ENCODE peak calls at places on chromosomes 16 and 17, in seven cellular contexts. One of them, this sample, is unnamed.

GRCh38 chr16:47695746-47696145 is 234.6 kb downstream of the PHKB start:
- DNase-seq in ovary: no peak
- DNase-seq in body of pancreas: no peak
- DNase-seq in A549: no peak
- DNase-seq in HCT116: no peak
- DNase-seq in IMR-90: no peak
- DNase-seq in H1: no peak
- DNase-seq in this sample: no peak

GRCh38 chr17:74089869-74090464 is 113.5 kb upstream of the RPL38 start:
- DNase-seq in ovary: no peak
- DNase-seq in body of pancreas: no peak
- DNase-seq in A549: peak; percentile 52
- DNase-seq in HCT116: peak; percentile 66
- DNase-seq in IMR-90: no peak
- DNase-seq in H1: peak; percentile 93
- DNase-seq in this sample: no peak

GRCh38 chr16:81526199-81526598 is 81.6 kb downstream of the CMIP start:
- DNase-seq in ovary: no peak
- DNase-seq in body of pancreas: no peak
- DNase-seq in A549: no peak
- DNase-seq in HCT116: no peak
- DNase-seq in IMR-90: peak; percentile 20
- DNase-seq in H1: no peak
- DNase-seq in this sample: no peak

GRCh38 chr17:4008082-4008435 is 43.8 kb upstream of the ATP2A3 start:
- DNase-seq in ovary: no peak
- DNase-seq in body of pancreas: no peak
- DNase-seq in A549: no peak
- DNase-seq in HCT116: no peak
- DNase-seq in IMR-90: peak; percentile 36
- DNase-seq in H1: no peak
- DNase-seq in this sample: no peak

GRCh38 chr17:31092475-31093064 is 2.2 kb upstream of the NF1 start:
- DNase-seq in ovary: no peak
- DNase-seq in body of pancreas: no peak
- DNase-seq in A549: no peak
- DNase-seq in HCT116: no peak
- DNase-seq in IMR-90: peak; percentile 23
- DNase-seq in H1: no peak
- DNase-seq in this sample: no peak

GRCh38 chr17:81387235-81388060 is 7.8 kb upstream of the BAHCC1 start:
- DNase-seq in ovary: peak; percentile 75
- DNase-seq in body of pancreas: peak; percentile 63
- DNase-seq in A549: peak; percentile 61
- DNase-seq in HCT116: no peak
- DNase-seq in IMR-90: peak; percentile 57
- DNase-seq in H1: no peak
- DNase-seq in this sample: no peak

GRCh38 chr17:44082206-44082605 is 11.7 kb downstream of the G6PC3 start:
- DNase-seq in ovary: no peak
- DNase-seq in body of pancreas: no peak
- DNase-seq in A549: no peak
- DNase-seq in HCT116: no peak
- DNase-seq in IMR-90: no peak
- DNase-seq in H1: no peak
- DNase-seq in this sample: no peak

GRCh38 chr16:12320298-12320706 is 343.8 kb downstream of the SNX29 start:
- DNase-seq in ovary: no peak
- DNase-seq in body of pancreas: no peak
- DNase-seq in A549: no peak
- DNase-seq in HCT116: no peak
- DNase-seq in IMR-90: peak; percentile 93
- DNase-seq in H1: no peak
- DNase-seq in this sample: no peak

GRCh38 chr17:33090806-33091205 is 99.2 kb downstream of the SPACA3 start:
- DNase-seq in ovary: no peak
- DNase-seq in body of pancreas: no peak
- DNase-seq in A549: no peak
- DNase-seq in HCT116: no peak
- DNase-seq in IMR-90: no peak
- DNase-seq in H1: no peak
- DNase-seq in this sample: no peak

GRCh38 chr17:47879776-47880452 is 16.1 kb upstream of the SP2 start:
- DNase-seq in ovary: no peak
- DNase-seq in body of pancreas: no peak
- DNase-seq in A549: no peak
- DNase-seq in HCT116: no peak
- DNase-seq in IMR-90: no peak
- DNase-seq in H1: no peak
- DNase-seq in this sample: no peak

GRCh38 chr17:17666111-17666714 is 15.0 kb upstream of the RAI1 start:
- DNase-seq in ovary: no peak
- DNase-seq in body of pancreas: no peak
- DNase-seq in A549: no peak
- DNase-seq in HCT116: no peak
- DNase-seq in IMR-90: peak; percentile 82
- DNase-seq in H1: no peak
- DNase-seq in this sample: no peak

GRCh38 chr16:51399908-51400670 is 249.0 kb upstream of the SALL1 start:
- DNase-seq in ovary: no peak
- DNase-seq in body of pancreas: no peak
- DNase-seq in A549: no peak
- DNase-seq in HCT116: no peak
- DNase-seq in IMR-90: no peak
- DNase-seq in H1: no peak
- DNase-seq in this sample: no peak

GRCh38 chr17:35799942-35800341 is 4.5 kb upstream of the MMP28 start:
- DNase-seq in ovary: no peak
- DNase-seq in body of pancreas: peak; percentile 85
- DNase-seq in A549: peak; percentile 46
- DNase-seq in HCT116: no peak
- DNase-seq in IMR-90: no peak
- DNase-seq in H1: no peak
- DNase-seq in this sample: no peak

GRCh38 chr17:31318298-31319190 is 2.9 kb downstream of the EVI2A start:
- DNase-seq in ovary: peak; percentile 65
- DNase-seq in body of pancreas: peak; percentile 34
- DNase-seq in A549: no peak
- DNase-seq in HCT116: no peak
- DNase-seq in IMR-90: peak; percentile 85
- DNase-seq in H1: no peak
- DNase-seq in this sample: peak; percentile 62

GRCh38 chr17:79919862-79920720 is 80.9 kb upstream of the CBX4 start:
- DNase-seq in ovary: no peak
- DNase-seq in body of pancreas: no peak
- DNase-seq in A549: no peak
- DNase-seq in HCT116: no peak
- DNase-seq in IMR-90: no peak
- DNase-seq in H1: no peak
- DNase-seq in this sample: no peak

GRCh38 chr17:73901661-73902415 is 257.6 kb upstream of the SDK2 start:
- DNase-seq in ovary: no peak
- DNase-seq in body of pancreas: peak; percentile 34
- DNase-seq in A549: no peak
- DNase-seq in HCT116: no peak
- DNase-seq in IMR-90: no peak
- DNase-seq in H1: peak; percentile 65
- DNase-seq in this sample: no peak

GRCh38 chr17:60047590-60047989 is 31.1 kb downstream of the HEATR6 start:
- DNase-seq in ovary: no peak
- DNase-seq in body of pancreas: no peak
- DNase-seq in A549: no peak
- DNase-seq in HCT116: no peak
- DNase-seq in IMR-90: no peak
- DNase-seq in H1: no peak
- DNase-seq in this sample: no peak

GRCh38 chr16:62036101-62036806 is at the start of gene CDH8:
- DNase-seq in ovary: peak; percentile 19
- DNase-seq in body of pancreas: no peak
- DNase-seq in A549: no peak
- DNase-seq in HCT116: no peak
- DNase-seq in IMR-90: no peak
- DNase-seq in H1: peak; percentile 82
- DNase-seq in this sample: peak; percentile 80

GRCh38 chr16:89779917-89780316 is 36.5 kb downstream of the FANCA start:
- DNase-seq in ovary: no peak
- DNase-seq in body of pancreas: no peak
- DNase-seq in A549: no peak
- DNase-seq in HCT116: no peak
- DNase-seq in IMR-90: no peak
- DNase-seq in H1: no peak
- DNase-seq in this sample: no peak

GRCh38 chr17:66755101-66755943 is 79.6 kb upstream of the CACNG5 start:
- DNase-seq in ovary: no peak
- DNase-seq in body of pancreas: no peak
- DNase-seq in A549: no peak
- DNase-seq in HCT116: peak; percentile 6
- DNase-seq in IMR-90: no peak
- DNase-seq in H1: no peak
- DNase-seq in this sample: peak; percentile 66

GRCh38 chr16:1532081-1532760 is 1.2 kb upstream of the TMEM204 start:
- DNase-seq in ovary: peak; percentile 57
- DNase-seq in body of pancreas: peak; percentile 59
- DNase-seq in A549: no peak
- DNase-seq in HCT116: no peak
- DNase-seq in IMR-90: no peak
- DNase-seq in H1: no peak
- DNase-seq in this sample: peak; percentile 93

DNA sequence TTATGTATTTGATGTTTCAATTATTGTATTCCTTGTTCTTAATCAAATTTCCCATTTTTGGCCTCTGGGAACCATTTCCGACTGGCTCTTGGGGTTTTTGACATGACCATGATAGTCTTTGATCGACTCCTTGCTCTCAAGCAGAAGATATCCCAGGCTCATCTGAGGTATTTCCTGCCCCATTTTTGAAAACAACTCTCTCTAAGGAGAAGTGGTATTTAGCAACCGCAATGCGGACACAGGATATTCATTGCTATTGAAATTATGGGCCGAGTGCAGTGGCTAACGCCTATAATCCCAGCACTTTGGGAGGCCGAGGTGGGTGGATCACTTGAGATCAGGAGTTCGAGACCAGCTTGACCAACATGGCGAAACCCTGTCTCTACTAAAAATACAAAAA is 5.5 kb downstream of the TANGO6 start:
- DNase-seq in ovary: no peak
- DNase-seq in body of pancreas: no peak
- DNase-seq in A549: no peak
- DNase-seq in HCT116: no peak
- DNase-seq in IMR-90: no peak
- DNase-seq in H1: no peak
- DNase-seq in this sample: no peak
- TF ChIP-seq POLR2A in ovary: no peak
- TF ChIP-seq POLR2A in body of pancreas: no peak
- TF ChIP-seq POLR2A in A549: no peak
- TF ChIP-seq POLR2A in HCT116: no peak
- TF ChIP-seq POLR2A in IMR-90: no peak
- TF ChIP-seq POLR2A in H1: no peak
- TF ChIP-seq POLR2A in this sample: no peak

DNA sequence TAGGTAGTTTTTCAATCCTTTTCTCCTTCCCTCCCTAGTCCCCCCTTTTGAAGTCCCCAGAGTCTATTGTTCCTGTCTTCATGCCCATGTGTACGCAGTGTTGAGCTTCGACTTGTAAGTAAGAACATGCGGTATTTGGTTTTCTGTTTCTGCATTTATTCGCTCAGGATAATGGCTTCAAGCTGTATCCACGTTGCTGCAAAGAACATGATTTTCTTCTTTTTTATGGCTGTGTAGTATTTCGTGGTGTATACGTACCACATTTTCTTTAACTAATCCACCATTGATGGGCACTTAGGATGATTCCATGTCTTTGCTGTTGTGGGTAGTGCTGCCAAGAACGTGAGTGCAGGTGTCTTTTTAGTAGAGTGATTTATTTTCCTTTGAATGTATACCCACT is 651.2 kb downstream of the WWOX start:
- DNase-seq in ovary: no peak
- DNase-seq in body of pancreas: no peak
- DNase-seq in A549: no peak
- DNase-seq in HCT116: no peak
- DNase-seq in IMR-90: no peak
- DNase-seq in H1: no peak
- DNase-seq in this sample: no peak
- H3K4me3 ChIP-seq in ovary: no peak overlapping the region
- H3K4me3 ChIP-seq in body of pancreas: no peak overlapping the region
- H3K4me3 ChIP-seq in A549: no peak overlapping the region
- H3K4me3 ChIP-seq in HCT116: no peak overlapping the region
- H3K4me3 ChIP-seq in IMR-90: no peak overlapping the region
- H3K4me3 ChIP-seq in H1: no peak overlapping the region
- H3K4me3 ChIP-seq in this sample: no peak overlapping the region

DNA sequence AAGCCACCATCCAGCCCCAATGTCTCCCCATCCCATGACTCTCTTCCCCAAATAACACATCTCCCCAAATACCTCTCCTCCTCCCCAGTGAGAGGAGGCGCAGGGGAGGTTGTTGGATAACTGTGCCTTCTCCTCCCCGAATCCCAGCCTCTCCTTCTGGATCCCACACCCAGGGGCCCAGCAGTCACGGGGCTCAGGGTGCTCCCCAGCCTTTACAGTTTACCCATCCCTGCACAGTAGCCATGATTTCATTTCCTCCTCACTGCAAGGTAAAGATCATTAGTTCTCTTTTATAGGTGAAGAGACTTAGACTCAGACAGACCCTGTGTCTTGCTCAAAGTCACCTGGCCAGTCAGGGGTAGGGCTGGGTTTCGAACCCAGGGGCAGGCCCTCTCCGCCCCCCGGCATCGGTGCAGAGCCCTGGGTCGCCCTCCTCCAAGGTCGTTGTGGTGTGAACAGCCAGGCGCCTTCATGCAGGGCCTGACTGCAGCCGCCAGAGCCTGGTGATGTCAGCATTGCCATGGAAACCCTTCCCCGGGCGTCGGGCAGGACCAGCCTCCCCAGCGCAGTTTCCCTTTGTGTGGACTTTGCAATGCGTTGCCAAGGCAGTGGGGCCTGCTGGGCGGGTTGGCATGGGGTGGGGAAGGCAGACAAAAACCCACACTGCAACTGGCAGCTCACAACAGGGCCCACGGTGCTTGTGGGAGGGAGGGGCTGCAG is 53.3 kb upstream of the TOB1 start:
- DNase-seq in ovary: peak; percentile 80
- DNase-seq in body of pancreas: peak; percentile 98
- DNase-seq in A549: peak; percentile 99
- DNase-seq in HCT116: no peak
- DNase-seq in IMR-90: peak; percentile 82
- DNase-seq in H1: peak; percentile 82
- DNase-seq in this sample: peak; percentile 73
- TF ChIP-seq POLR2A in ovary: no peak
- TF ChIP-seq POLR2A in body of pancreas: no peak
- TF ChIP-seq POLR2A in A549: peak; percentile 25
- TF ChIP-seq POLR2A in HCT116: no peak
- TF ChIP-seq POLR2A in IMR-90: no peak
- TF ChIP-seq POLR2A in H1: no peak
- TF ChIP-seq POLR2A in this sample: no peak

DNA sequence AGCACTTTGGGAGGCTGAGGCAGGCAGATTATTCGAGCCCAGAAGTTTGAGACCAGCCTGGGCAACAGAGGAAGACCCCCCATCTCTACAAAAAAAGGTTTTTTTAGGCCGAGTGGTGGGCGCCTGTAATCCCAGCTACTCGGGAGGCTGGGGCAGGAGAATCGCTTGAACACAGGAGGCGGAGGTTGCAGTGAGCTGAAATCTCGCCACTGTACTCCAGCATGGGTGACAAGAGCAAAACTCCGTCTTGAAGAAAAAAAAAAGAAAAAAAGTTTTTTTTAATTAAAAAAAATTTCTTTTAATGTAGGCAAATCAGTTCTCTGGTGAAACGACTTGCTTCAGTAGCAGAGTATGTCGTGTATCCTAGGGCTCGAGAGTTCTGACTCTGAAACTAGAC is 10.9 kb downstream of the HSD3B7 start:
- DNase-seq in ovary: no peak
- DNase-seq in body of pancreas: no peak
- DNase-seq in A549: no peak
- DNase-seq in HCT116: no peak
- DNase-seq in IMR-90: no peak
- DNase-seq in H1: no peak
- DNase-seq in this sample: no peak
- H3K4me3 ChIP-seq in ovary: no peak overlapping the region
- H3K4me3 ChIP-seq in body of pancreas: no peak overlapping the region
- H3K4me3 ChIP-seq in A549: peak overlapping the region; percentile 61
- H3K4me3 ChIP-seq in HCT116: peak overlapping the region; percentile 72
- H3K4me3 ChIP-seq in IMR-90: no peak overlapping the region
- H3K4me3 ChIP-seq in H1: no peak overlapping the region
- H3K4me3 ChIP-seq in this sample: no peak overlapping the region